ENCODE peak calls at places on chromosomes 13 and 19, in eight cellular contexts. One of them, this sample, is unnamed.

GRCh38 chr13:46866150-46866549 is 30.7 kb downstream of the HTR2A start:
- DNase-seq in brain microvascular endothelial cell: peak
- DNase-seq in neural progenitor cell: peak
- DNase-seq in SK-N-SH: peak
- DNase-seq in heart left ventricle: peak
- DNase-seq in colonic mucosa: peak
- DNase-seq in body of pancreas: no peak
- DNase-seq in AG09309: peak
- DNase-seq in this sample: peak

GRCh38 chr13:83667606-83668005 is 214.7 kb downstream of the SLITRK1 start:
- DNase-seq in brain microvascular endothelial cell: peak
- DNase-seq in neural progenitor cell: no peak
- DNase-seq in SK-N-SH: no peak
- DNase-seq in heart left ventricle: no peak
- DNase-seq in colonic mucosa: no peak
- DNase-seq in body of pancreas: no peak
- DNase-seq in AG09309: no peak
- DNase-seq in this sample: no peak

GRCh38 chr13:97879646-97880297 is 73.7 kb upstream of the IPO5 start:
- DNase-seq in brain microvascular endothelial cell: peak
- DNase-seq in neural progenitor cell: no peak
- DNase-seq in SK-N-SH: no peak
- DNase-seq in heart left ventricle: no peak
- DNase-seq in colonic mucosa: no peak
- DNase-seq in body of pancreas: no peak
- DNase-seq in AG09309: peak
- DNase-seq in this sample: peak

GRCh38 chr13:102812616-102813287 is 13.8 kb downstream of the BIVM start:
- DNase-seq in brain microvascular endothelial cell: peak
- DNase-seq in neural progenitor cell: peak
- DNase-seq in SK-N-SH: no peak
- DNase-seq in heart left ventricle: no peak
- DNase-seq in colonic mucosa: no peak
- DNase-seq in body of pancreas: no peak
- DNase-seq in AG09309: no peak
- DNase-seq in this sample: peak

GRCh38 chr19:4914736-4915501 is 5.6 kb downstream of the UHRF1 start:
- DNase-seq in brain microvascular endothelial cell: peak
- DNase-seq in neural progenitor cell: no peak
- DNase-seq in SK-N-SH: no peak
- DNase-seq in heart left ventricle: no peak
- DNase-seq in colonic mucosa: peak
- DNase-seq in body of pancreas: no peak
- DNase-seq in AG09309: peak
- DNase-seq in this sample: peak

GRCh38 chr13:72985610-72986009 is 73.2 kb upstream of the KLF5 start:
- DNase-seq in brain microvascular endothelial cell: no peak
- DNase-seq in neural progenitor cell: no peak
- DNase-seq in SK-N-SH: no peak
- DNase-seq in heart left ventricle: no peak
- DNase-seq in colonic mucosa: no peak
- DNase-seq in body of pancreas: no peak
- DNase-seq in AG09309: no peak
- DNase-seq in this sample: no peak

GRCh38 chr13:37208052-37208451 is 102.6 kb upstream of the CSNK1A1L start:
- DNase-seq in brain microvascular endothelial cell: no peak
- DNase-seq in neural progenitor cell: no peak
- DNase-seq in SK-N-SH: no peak
- DNase-seq in heart left ventricle: no peak
- DNase-seq in colonic mucosa: no peak
- DNase-seq in body of pancreas: no peak
- DNase-seq in AG09309: no peak
- DNase-seq in this sample: no peak

GRCh38 chr19:3056454-3057016 is 5.8 kb downstream of the TLE5 start:
- DNase-seq in brain microvascular endothelial cell: no peak
- DNase-seq in neural progenitor cell: peak
- DNase-seq in SK-N-SH: no peak
- DNase-seq in heart left ventricle: no peak
- DNase-seq in colonic mucosa: no peak
- DNase-seq in body of pancreas: no peak
- DNase-seq in AG09309: no peak
- DNase-seq in this sample: no peak

GRCh38 chr13:71977028-71977427 is 110.0 kb upstream of the DACH1 start:
- DNase-seq in brain microvascular endothelial cell: no peak
- DNase-seq in neural progenitor cell: no peak
- DNase-seq in SK-N-SH: no peak
- DNase-seq in heart left ventricle: no peak
- DNase-seq in colonic mucosa: no peak
- DNase-seq in body of pancreas: no peak
- DNase-seq in AG09309: no peak
- DNase-seq in this sample: no peak

GRCh38 chr19:56400485-56400884 is 3.6 kb upstream of the ZNF583 start:
- DNase-seq in brain microvascular endothelial cell: no peak
- DNase-seq in neural progenitor cell: no peak
- DNase-seq in SK-N-SH: no peak
- DNase-seq in heart left ventricle: no peak
- DNase-seq in colonic mucosa: no peak
- DNase-seq in body of pancreas: no peak
- DNase-seq in AG09309: no peak
- DNase-seq in this sample: no peak

GRCh38 chr13:112740502-112741131 is 50.8 kb downstream of the ATP11A start:
- DNase-seq in brain microvascular endothelial cell: peak
- DNase-seq in neural progenitor cell: no peak
- DNase-seq in SK-N-SH: no peak
- DNase-seq in heart left ventricle: peak
- DNase-seq in colonic mucosa: peak
- DNase-seq in body of pancreas: peak
- DNase-seq in AG09309: peak
- DNase-seq in this sample: peak

GRCh38 chr19:29477831-29478577 is 47.8 kb upstream of the VSTM2B start:
- DNase-seq in brain microvascular endothelial cell: no peak
- DNase-seq in neural progenitor cell: no peak
- DNase-seq in SK-N-SH: no peak
- DNase-seq in heart left ventricle: no peak
- DNase-seq in colonic mucosa: no peak
- DNase-seq in body of pancreas: no peak
- DNase-seq in AG09309: no peak
- DNase-seq in this sample: no peak

GRCh38 chr19:2740314-2740656 is 468 bp upstream of the SLC39A3 start:
- DNase-seq in brain microvascular endothelial cell: no peak
- DNase-seq in neural progenitor cell: no peak
- DNase-seq in SK-N-SH: no peak
- DNase-seq in heart left ventricle: no peak
- DNase-seq in colonic mucosa: no peak
- DNase-seq in body of pancreas: no peak
- DNase-seq in AG09309: no peak
- DNase-seq in this sample: no peak

GRCh38 chr19:17001603-17002183 is 24.9 kb downstream of the CPAMD8 start:
- DNase-seq in brain microvascular endothelial cell: no peak
- DNase-seq in neural progenitor cell: no peak
- DNase-seq in SK-N-SH: no peak
- DNase-seq in heart left ventricle: no peak
- DNase-seq in colonic mucosa: no peak
- DNase-seq in body of pancreas: no peak
- DNase-seq in AG09309: no peak
- DNase-seq in this sample: no peak

GRCh38 chr19:48230555-48231129 is 25.1 kb downstream of the CARD8 start:
- DNase-seq in brain microvascular endothelial cell: no peak
- DNase-seq in neural progenitor cell: no peak
- DNase-seq in SK-N-SH: no peak
- DNase-seq in heart left ventricle: no peak
- DNase-seq in colonic mucosa: no peak
- DNase-seq in body of pancreas: no peak
- DNase-seq in AG09309: no peak
- DNase-seq in this sample: no peak

GRCh38 chr19:30708416-30708815 is 336.2 kb downstream of the ZNF536 start:
- DNase-seq in brain microvascular endothelial cell: no peak
- DNase-seq in neural progenitor cell: no peak
- DNase-seq in SK-N-SH: no peak
- DNase-seq in heart left ventricle: no peak
- DNase-seq in colonic mucosa: no peak
- DNase-seq in body of pancreas: no peak
- DNase-seq in AG09309: no peak
- DNase-seq in this sample: no peak

GRCh38 chr13:25679154-25679553 is 307.4 kb downstream of the ATP8A2 start:
- DNase-seq in brain microvascular endothelial cell: no peak
- DNase-seq in neural progenitor cell: no peak
- DNase-seq in SK-N-SH: no peak
- DNase-seq in heart left ventricle: no peak
- DNase-seq in colonic mucosa: no peak
- DNase-seq in body of pancreas: no peak
- DNase-seq in AG09309: no peak
- DNase-seq in this sample: no peak

GRCh38 chr13:34756572-34756971 is 185.5 kb upstream of the NBEA start:
- DNase-seq in brain microvascular endothelial cell: no peak
- DNase-seq in neural progenitor cell: no peak
- DNase-seq in SK-N-SH: no peak
- DNase-seq in heart left ventricle: no peak
- DNase-seq in colonic mucosa: no peak
- DNase-seq in body of pancreas: no peak
- DNase-seq in AG09309: no peak
- DNase-seq in this sample: no peak

GRCh38 chr19:4015705-4016402 is 8.3 kb downstream of the PIAS4 start:
- DNase-seq in brain microvascular endothelial cell: no peak
- DNase-seq in neural progenitor cell: no peak
- DNase-seq in SK-N-SH: peak
- DNase-seq in heart left ventricle: no peak
- DNase-seq in colonic mucosa: no peak
- DNase-seq in body of pancreas: peak
- DNase-seq in AG09309: no peak
- DNase-seq in this sample: no peak

GRCh38 chr13:43006893-43007631 is 15.0 kb upstream of the EPSTI1 start:
- DNase-seq in brain microvascular endothelial cell: no peak
- DNase-seq in neural progenitor cell: peak
- DNase-seq in SK-N-SH: no peak
- DNase-seq in heart left ventricle: no peak
- DNase-seq in colonic mucosa: no peak
- DNase-seq in body of pancreas: no peak
- DNase-seq in AG09309: no peak
- DNase-seq in this sample: peak

GRCh38 chr13:31670831-31671617 is 68.3 kb upstream of the RXFP2 start:
- DNase-seq in brain microvascular endothelial cell: no peak
- DNase-seq in neural progenitor cell: no peak
- DNase-seq in SK-N-SH: peak
- DNase-seq in heart left ventricle: no peak
- DNase-seq in colonic mucosa: no peak
- DNase-seq in body of pancreas: no peak
- DNase-seq in AG09309: no peak
- DNase-seq in this sample: peak

GRCh38 chr13:28492527-28493367 is 2.2 kb downstream of the FLT1 start:
- DNase-seq in brain microvascular endothelial cell: no peak
- DNase-seq in neural progenitor cell: peak
- DNase-seq in SK-N-SH: no peak
- DNase-seq in heart left ventricle: no peak
- DNase-seq in colonic mucosa: no peak
- DNase-seq in body of pancreas: no peak
- DNase-seq in AG09309: no peak
- DNase-seq in this sample: no peak

GRCh38 chr13:99124695-99125334 is 75.8 kb upstream of the UBAC2 start:
- DNase-seq in brain microvascular endothelial cell: peak
- DNase-seq in neural progenitor cell: no peak
- DNase-seq in SK-N-SH: no peak
- DNase-seq in heart left ventricle: no peak
- DNase-seq in colonic mucosa: no peak
- DNase-seq in body of pancreas: no peak
- DNase-seq in AG09309: peak
- DNase-seq in this sample: peak
- H3K4me3 ChIP-seq in brain microvascular endothelial cell: no peak
- H3K4me3 ChIP-seq in neural progenitor cell: no peak
- H3K4me3 ChIP-seq in SK-N-SH: no peak
- H3K4me3 ChIP-seq in heart left ventricle: no peak
- H3K4me3 ChIP-seq in colonic mucosa: no peak
- H3K4me3 ChIP-seq in body of pancreas: no peak
- H3K4me3 ChIP-seq in AG09309: no peak
- H3K4me3 ChIP-seq in this sample: no peak

GRCh38 chr19:1128111-1128510 is 24.3 kb downstream of the GPX4 start:
- DNase-seq in brain microvascular endothelial cell: no peak
- DNase-seq in neural progenitor cell: no peak
- DNase-seq in SK-N-SH: no peak
- DNase-seq in heart left ventricle: no peak
- DNase-seq in colonic mucosa: peak
- DNase-seq in body of pancreas: no peak
- DNase-seq in AG09309: no peak
- DNase-seq in this sample: no peak
- TF ChIP-seq CTCF in brain microvascular endothelial cell: no peak
- TF ChIP-seq CTCF in neural progenitor cell: no peak
- TF ChIP-seq CTCF in SK-N-SH: no peak
- TF ChIP-seq CTCF in heart left ventricle: no peak
- TF ChIP-seq CTCF in colonic mucosa: no peak
- TF ChIP-seq CTCF in body of pancreas: no peak
- TF ChIP-seq CTCF in AG09309: no peak
- TF ChIP-seq CTCF in this sample: no peak

GRCh38 chr19:580274-580835 is 8.0 kb downstream of the BSG start:
- DNase-seq in brain microvascular endothelial cell: no peak
- DNase-seq in neural progenitor cell: no peak
- DNase-seq in SK-N-SH: no peak
- DNase-seq in heart left ventricle: no peak
- DNase-seq in colonic mucosa: no peak
- DNase-seq in body of pancreas: no peak
- DNase-seq in AG09309: no peak
- DNase-seq in this sample: no peak
- H3K4me3 ChIP-seq in brain microvascular endothelial cell: no peak
- H3K4me3 ChIP-seq in neural progenitor cell: no peak
- H3K4me3 ChIP-seq in SK-N-SH: no peak
- H3K4me3 ChIP-seq in heart left ventricle: no peak
- H3K4me3 ChIP-seq in colonic mucosa: no peak
- H3K4me3 ChIP-seq in body of pancreas: no peak
- H3K4me3 ChIP-seq in AG09309: no peak
- H3K4me3 ChIP-seq in this sample: no peak

DNA sequence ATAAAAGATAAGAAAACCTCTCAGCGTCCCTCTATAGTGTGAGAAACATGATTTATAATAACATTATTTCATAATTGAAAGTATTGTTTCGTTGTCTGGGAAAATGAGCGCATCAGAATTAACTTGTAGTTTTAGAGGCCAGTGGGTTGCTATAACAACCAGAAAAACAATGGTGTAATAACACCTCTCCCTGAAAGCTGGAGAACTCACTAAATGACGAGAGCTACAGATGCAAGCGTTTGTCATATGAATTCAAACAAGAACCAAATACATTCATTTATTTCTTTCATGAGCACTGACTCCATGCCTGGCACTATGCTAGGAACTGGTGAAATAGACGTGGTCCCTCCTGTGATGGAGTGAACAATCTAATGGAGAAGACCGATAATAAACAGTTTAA is 16.3 kb downstream of the KBTBD7 start:
- DNase-seq in brain microvascular endothelial cell: no peak
- DNase-seq in neural progenitor cell: no peak
- DNase-seq in SK-N-SH: no peak
- DNase-seq in heart left ventricle: no peak
- DNase-seq in colonic mucosa: no peak
- DNase-seq in body of pancreas: no peak
- DNase-seq in AG09309: no peak
- DNase-seq in this sample: peak
- TF ChIP-seq CTCF in brain microvascular endothelial cell: no peak
- TF ChIP-seq CTCF in neural progenitor cell: no peak
- TF ChIP-seq CTCF in SK-N-SH: no peak
- TF ChIP-seq CTCF in heart left ventricle: no peak
- TF ChIP-seq CTCF in colonic mucosa: no peak
- TF ChIP-seq CTCF in body of pancreas: no peak
- TF ChIP-seq CTCF in AG09309: no peak
- TF ChIP-seq CTCF in this sample: no peak

GRCh38 chr13:67075239-67075638 is 154.9 kb downstream of the PCDH9 start:
- DNase-seq in brain microvascular endothelial cell: no peak
- DNase-seq in neural progenitor cell: no peak
- DNase-seq in SK-N-SH: no peak
- DNase-seq in heart left ventricle: no peak
- DNase-seq in colonic mucosa: no peak
- DNase-seq in body of pancreas: no peak
- DNase-seq in AG09309: no peak
- DNase-seq in this sample: peak
- H3K4me3 ChIP-seq in brain microvascular endothelial cell: no peak
- H3K4me3 ChIP-seq in neural progenitor cell: no peak
- H3K4me3 ChIP-seq in SK-N-SH: no peak
- H3K4me3 ChIP-seq in heart left ventricle: peak
- H3K4me3 ChIP-seq in colonic mucosa: no peak
- H3K4me3 ChIP-seq in body of pancreas: no peak
- H3K4me3 ChIP-seq in AG09309: no peak
- H3K4me3 ChIP-seq in this sample: no peak